ENCODE peak calls at places on chromosome 19, in six cellular contexts. One of them, this sample, is unnamed.

GRCh38 chr19:7366701-7367420 is 18.1 kb downstream of the ARHGEF18 start:
- DNase-seq in glutamatergic neuron: no peak
- DNase-seq in GM20000: peak
- DNase-seq in tibial nerve: no peak
- DNase-seq in tibial artery: no peak
- DNase-seq in cardiac muscle cell: no peak
- DNase-seq in this sample: no peak

GRCh38 chr19:374886-375235 is 30.3 kb upstream of the MIER2 start:
- DNase-seq in glutamatergic neuron: no peak
- DNase-seq in GM20000: no peak
- DNase-seq in cardiac muscle cell: no peak
- DNase-seq in tibial nerve: no peak
- DNase-seq in tibial artery: no peak
- DNase-seq in this sample: peak

GRCh38 chr19:19628499-19629134 is 597 bp upstream of the LPAR2 start:
- DNase-seq in cardiac muscle cell: peak
- DNase-seq in glutamatergic neuron: peak
- DNase-seq in tibial nerve: no peak
- DNase-seq in tibial artery: no peak
- DNase-seq in GM20000: peak
- DNase-seq in this sample: no peak

GRCh38 chr19:58060231-58060630 is 1.1 kb downstream of the ZNF135 start:
- DNase-seq in glutamatergic neuron: no peak
- DNase-seq in GM20000: no peak
- DNase-seq in tibial artery: no peak
- DNase-seq in cardiac muscle cell: no peak
- DNase-seq in tibial nerve: no peak
- DNase-seq in this sample: no peak

GRCh38 chr19:8083141-8083540 is 30.6 kb downstream of the CCL25 start:
- DNase-seq in GM20000: no peak
- DNase-seq in cardiac muscle cell: no peak
- DNase-seq in tibial nerve: no peak
- DNase-seq in tibial artery: no peak
- DNase-seq in glutamatergic neuron: no peak
- DNase-seq in this sample: no peak

GRCh38 chr19:14081797-14082674 is 3.5 kb downstream of the C19orf67 start:
- DNase-seq in cardiac muscle cell: no peak
- DNase-seq in tibial artery: no peak
- DNase-seq in glutamatergic neuron: peak
- DNase-seq in tibial nerve: no peak
- DNase-seq in GM20000: peak
- DNase-seq in this sample: no peak

GRCh38 chr19:32631381-32631780 is 43.6 kb downstream of the ANKRD27 start:
- DNase-seq in cardiac muscle cell: no peak
- DNase-seq in GM20000: no peak
- DNase-seq in glutamatergic neuron: no peak
- DNase-seq in tibial artery: no peak
- DNase-seq in tibial nerve: no peak
- DNase-seq in this sample: no peak

GRCh38 chr19:41352279-41352608 is 1.5 kb downstream of the TGFB1 start:
- DNase-seq in glutamatergic neuron: no peak
- DNase-seq in cardiac muscle cell: no peak
- DNase-seq in tibial nerve: no peak
- DNase-seq in tibial artery: no peak
- DNase-seq in GM20000: no peak
- DNase-seq in this sample: no peak

GRCh38 chr19:14400913-14401312 is 18.2 kb downstream of the DDX39A start:
- DNase-seq in tibial nerve: no peak
- DNase-seq in glutamatergic neuron: no peak
- DNase-seq in cardiac muscle cell: no peak
- DNase-seq in tibial artery: no peak
- DNase-seq in GM20000: peak
- DNase-seq in this sample: no peak

GRCh38 chr19:35013047-35013819 is 13.1 kb downstream of the GRAMD1A start:
- DNase-seq in tibial artery: peak
- DNase-seq in GM20000: peak
- DNase-seq in tibial nerve: peak
- DNase-seq in glutamatergic neuron: peak
- DNase-seq in cardiac muscle cell: peak
- DNase-seq in this sample: peak

GRCh38 chr19:10583021-10583776 is 3.9 kb downstream of the AP1M2 start:
- DNase-seq in tibial artery: no peak
- DNase-seq in GM20000: no peak
- DNase-seq in cardiac muscle cell: no peak
- DNase-seq in glutamatergic neuron: no peak
- DNase-seq in tibial nerve: no peak
- DNase-seq in this sample: no peak

GRCh38 chr19:892243-892996 is 567 bp downstream of the MED16 start:
- DNase-seq in tibial nerve: no peak
- DNase-seq in tibial artery: no peak
- DNase-seq in cardiac muscle cell: no peak
- DNase-seq in GM20000: peak
- DNase-seq in glutamatergic neuron: peak
- DNase-seq in this sample: no peak

GRCh38 chr19:49042177-49042576 is 1.5 kb upstream of the CGB5 start:
- DNase-seq in cardiac muscle cell: no peak
- DNase-seq in tibial nerve: no peak
- DNase-seq in GM20000: no peak
- DNase-seq in glutamatergic neuron: no peak
- DNase-seq in tibial artery: no peak
- DNase-seq in this sample: no peak

GRCh38 chr19:38843175-38843758 is 6.5 kb downstream of the HNRNPL start:
- DNase-seq in tibial nerve: no peak
- DNase-seq in GM20000: no peak
- DNase-seq in tibial artery: no peak
- DNase-seq in glutamatergic neuron: no peak
- DNase-seq in cardiac muscle cell: no peak
- DNase-seq in this sample: no peak

GRCh38 chr19:813359-814107 is 8.2 kb downstream of the PLPPR3 start:
- DNase-seq in tibial nerve: no peak
- DNase-seq in cardiac muscle cell: no peak
- DNase-seq in tibial artery: no peak
- DNase-seq in GM20000: peak
- DNase-seq in glutamatergic neuron: no peak
- DNase-seq in this sample: no peak

GRCh38 chr19:18605196-18605545 is 1.4 kb downstream of the CRLF1 start:
- DNase-seq in tibial artery: no peak
- DNase-seq in glutamatergic neuron: no peak
- DNase-seq in GM20000: peak
- DNase-seq in tibial nerve: no peak
- DNase-seq in cardiac muscle cell: no peak
- DNase-seq in this sample: no peak

GRCh38 chr19:1291761-1292418 is 6.2 kb downstream of the EFNA2 start:
- DNase-seq in cardiac muscle cell: no peak
- DNase-seq in GM20000: peak
- DNase-seq in tibial nerve: no peak
- DNase-seq in glutamatergic neuron: peak
- DNase-seq in tibial artery: no peak
- DNase-seq in this sample: no peak

GRCh38 chr19:8366121-8366581 is 2.2 kb downstream of the ANGPTL4 start:
- DNase-seq in tibial nerve: no peak
- DNase-seq in glutamatergic neuron: no peak
- DNase-seq in cardiac muscle cell: no peak
- DNase-seq in GM20000: peak
- DNase-seq in tibial artery: no peak
- DNase-seq in this sample: no peak

GRCh38 chr19:49687566-49688316 is 1.7 kb upstream of the ADM5 start:
- DNase-seq in cardiac muscle cell: no peak
- DNase-seq in tibial artery: no peak
- DNase-seq in GM20000: no peak
- DNase-seq in tibial nerve: no peak
- DNase-seq in glutamatergic neuron: no peak
- DNase-seq in this sample: no peak

GRCh38 chr19:45469132-45469834 is 1.5 kb downstream of the FOSB start:
- DNase-seq in cardiac muscle cell: peak
- DNase-seq in GM20000: peak
- DNase-seq in glutamatergic neuron: peak
- DNase-seq in tibial artery: peak
- DNase-seq in tibial nerve: peak
- DNase-seq in this sample: peak

GRCh38 chr19:38142176-38143035 is 81.6 kb downstream of the DPF1 start:
- DNase-seq in tibial artery: no peak
- DNase-seq in glutamatergic neuron: peak
- DNase-seq in tibial nerve: peak
- DNase-seq in cardiac muscle cell: peak
- DNase-seq in GM20000: peak
- DNase-seq in this sample: no peak

GRCh38 chr19:33805840-33806433 is 9.3 kb downstream of the KCTD15 start:
- DNase-seq in tibial nerve: no peak
- DNase-seq in tibial artery: no peak
- DNase-seq in glutamatergic neuron: no peak
- DNase-seq in cardiac muscle cell: no peak
- DNase-seq in GM20000: no peak
- DNase-seq in this sample: no peak

GRCh38 chr19:10863107-10863700 is 8.1 kb upstream of the CARM1 start:
- DNase-seq in tibial artery: peak
- DNase-seq in tibial nerve: no peak
- DNase-seq in GM20000: no peak
- DNase-seq in cardiac muscle cell: peak
- DNase-seq in glutamatergic neuron: peak
- DNase-seq in this sample: no peak

GRCh38 chr19:45955905-45956608 is 17.6 kb downstream of the NOVA2 start:
- DNase-seq in glutamatergic neuron: peak
- DNase-seq in cardiac muscle cell: no peak
- DNase-seq in tibial artery: no peak
- DNase-seq in GM20000: no peak
- DNase-seq in tibial nerve: peak
- DNase-seq in this sample: no peak

GRCh38 chr19:49447485-49448431 is 3.9 kb downstream of the PIH1D1 start:
- DNase-seq in tibial nerve: no peak
- DNase-seq in tibial artery: no peak
- DNase-seq in glutamatergic neuron: no peak
- DNase-seq in GM20000: no peak
- DNase-seq in cardiac muscle cell: no peak
- DNase-seq in this sample: no peak

GRCh38 chr19:5803752-5804515 is 933 bp upstream of the NRTN start:
- DNase-seq in tibial nerve: peak
- DNase-seq in GM20000: peak
- DNase-seq in glutamatergic neuron: peak
- DNase-seq in cardiac muscle cell: peak
- DNase-seq in tibial artery: peak
- DNase-seq in this sample: peak

GRCh38 chr19:15124572-15125231 is 17.5 kb downstream of the SYDE1 start:
- DNase-seq in cardiac muscle cell: no peak
- DNase-seq in tibial nerve: no peak
- DNase-seq in tibial artery: no peak
- DNase-seq in glutamatergic neuron: peak
- DNase-seq in GM20000: no peak
- DNase-seq in this sample: no peak

GRCh38 chr19:51186323-51186722 is 38.6 kb upstream of the CD33 start:
- DNase-seq in tibial nerve: no peak
- DNase-seq in cardiac muscle cell: no peak
- DNase-seq in glutamatergic neuron: no peak
- DNase-seq in tibial artery: no peak
- DNase-seq in GM20000: no peak
- DNase-seq in this sample: peak
- TF ChIP-seq CTCF in tibial nerve: no peak
- TF ChIP-seq CTCF in cardiac muscle cell: no peak
- TF ChIP-seq CTCF in glutamatergic neuron: no peak
- TF ChIP-seq CTCF in tibial artery: no peak
- TF ChIP-seq CTCF in GM20000: no peak
- TF ChIP-seq CTCF in this sample: no peak

DNA sequence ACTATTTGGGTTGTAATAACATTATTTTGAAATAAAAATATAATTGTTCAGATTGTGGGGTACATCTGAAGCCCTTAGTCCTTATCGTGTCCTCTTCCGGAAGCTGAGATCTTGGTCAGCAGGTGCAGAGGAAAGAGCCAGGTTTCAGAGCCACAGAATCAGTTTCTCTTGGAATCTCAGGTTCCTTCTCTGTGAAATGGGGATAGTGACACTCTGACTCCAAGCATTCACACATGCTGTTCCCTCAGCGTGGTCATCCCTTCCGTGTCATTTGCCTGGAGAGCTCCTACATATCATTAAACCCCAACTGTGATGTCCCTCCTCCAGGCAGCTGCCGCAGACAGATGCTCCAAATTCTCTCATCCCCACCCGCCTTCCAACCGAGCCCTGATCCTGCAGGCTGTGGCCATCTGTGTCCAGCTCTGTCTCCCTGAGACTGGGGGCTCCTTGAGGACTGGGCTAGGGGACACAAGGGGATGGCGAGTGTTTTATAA is 59.8 kb downstream of the AP1M1 start:
- DNase-seq in GM20000: no peak
- DNase-seq in cardiac muscle cell: no peak
- DNase-seq in tibial nerve: no peak
- DNase-seq in glutamatergic neuron: no peak
- DNase-seq in tibial artery: no peak
- DNase-seq in this sample: no peak
- TF ChIP-seq CTCF in GM20000: no peak
- TF ChIP-seq CTCF in cardiac muscle cell: no peak
- TF ChIP-seq CTCF in tibial nerve: no peak
- TF ChIP-seq CTCF in glutamatergic neuron: no peak
- TF ChIP-seq CTCF in tibial artery: no peak
- TF ChIP-seq CTCF in this sample: no peak

GRCh38 chr19:55956431-55956830 is 8.8 kb downstream of the NLRP8 start:
- DNase-seq in cardiac muscle cell: no peak
- DNase-seq in GM20000: no peak
- DNase-seq in tibial artery: no peak
- DNase-seq in glutamatergic neuron: no peak
- DNase-seq in tibial nerve: no peak
- DNase-seq in this sample: no peak
- TF ChIP-seq CTCF in cardiac muscle cell: no peak
- TF ChIP-seq CTCF in GM20000: no peak
- TF ChIP-seq CTCF in tibial artery: no peak
- TF ChIP-seq CTCF in glutamatergic neuron: no peak
- TF ChIP-seq CTCF in tibial nerve: no peak
- TF ChIP-seq CTCF in this sample: no peak

GRCh38 chr19:43555185-43555770 is 20.0 kb downstream of the XRCC1 start:
- DNase-seq in tibial artery: no peak
- DNase-seq in cardiac muscle cell: peak
- DNase-seq in tibial nerve: peak
- DNase-seq in glutamatergic neuron: peak
- DNase-seq in GM20000: peak
- DNase-seq in this sample: peak
- TF ChIP-seq CTCF in tibial artery: peak
- TF ChIP-seq CTCF in cardiac muscle cell: peak
- TF ChIP-seq CTCF in tibial nerve: peak
- TF ChIP-seq CTCF in glutamatergic neuron: peak
- TF ChIP-seq CTCF in GM20000: peak
- TF ChIP-seq CTCF in this sample: peak

This sample was measured in osteocyte.